ENCODE peak calls at places on chromosomes 4 and X, in five cellular contexts. G, C, U, I and K are unnamed samples.
A peak's percentile ranks its signal among the peaks of the same experiment; 100 is the strongest.

GRCh38 chr4:1259966-1260365 is 11.0 kb upstream of the CTBP1 start:
- ATAC-seq in G (no peak), C (no peak), U (no peak), I (no peak), K (no peak)

GRCh38 chr4:10161146-10161545 is 44.5 kb upstream of the WDR1 start:
- ATAC-seq in G (no peak), C (no peak), U (no peak), I (no peak), K (no peak)

GRCh38 chrX:132022115-132022862 is 813 bp upstream of the STK26 start:
- ATAC-seq in G (peak; percentile 38), C (peak; percentile 26), U (no peak), I (peak; percentile 25), K (peak; percentile 53)

GRCh38 chr4:160202802-160203201 is 1099.9 kb downstream of the RAPGEF2 start:
- ATAC-seq in G (peak; percentile 81), C (no peak), U (no peak), I (peak; percentile 89), K (no peak)

GRCh38 chrX:28016823-28017222 is 35.6 kb upstream of the DCAF8L1 start:
- ATAC-seq in G (no peak), C (no peak), U (no peak), I (no peak), K (no peak)

GRCh38 chr4:68283095-68283494 is 37.6 kb upstream of the TMPRSS11B start:
- ATAC-seq in G (no peak), C (no peak), U (no peak), I (no peak), K (no peak)

GRCh38 chrX:154030715-154031305 is 11.1 kb upstream of the IRAK1 start:
- ATAC-seq in G (no peak), C (no peak), U (no peak), I (no peak), K (no peak)

GRCh38 chrX:31006027-31006426 is 65.8 kb downstream of the FTHL17 start:
- ATAC-seq in G (no peak), C (no peak), U (no peak), I (no peak), K (no peak)

GRCh38 chr4:94036964-94037363 is 170.7 kb upstream of the SMARCAD1 start:
- ATAC-seq in G (no peak), C (no peak), U (no peak), I (no peak), K (no peak)

GRCh38 chr4:38654273-38654672 is 9.7 kb upstream of the KLF3 start:
- ATAC-seq in G (no peak), C (no peak), U (no peak), I (no peak), K (no peak)

GRCh38 chrX:117645639-117646038 is 471.0 kb downstream of the KLHL13 start:
- ATAC-seq in G (no peak), C (no peak), U (no peak), I (no peak), K (no peak)

GRCh38 chr4:184437988-184438774 is 36.2 kb downstream of the IRF2 start:
- ATAC-seq in G (no peak), C (no peak), U (no peak), I (no peak), K (peak; percentile 29)

GRCh38 chr4:90951037-90951436 is 823.8 kb downstream of the CCSER1 start:
- ATAC-seq in G (peak; percentile 98), C (peak; percentile 92), U (no peak), I (peak; percentile 97), K (peak; percentile 93)

GRCh38 chr4:99669084-99669483 is 11.5 kb upstream of the C4orf54 start:
- ATAC-seq in G (no peak), C (no peak), U (no peak), I (no peak), K (no peak)

GRCh38 chrX:41332408-41332987 is 1.5 kb upstream of the DDX3X start:
- ATAC-seq in G (peak; percentile 6), C (peak; percentile 3), U (peak; percentile 1), I (peak; percentile 4), K (peak; percentile 1)

GRCh38 chr4:2850966-2851782 is 7.5 kb downstream of the ADD1 start:
- ATAC-seq in G (no peak), C (no peak), U (peak; percentile 41), I (no peak), K (peak; percentile 35)

GRCh38 chr4:166172619-166173018 is 299.6 kb downstream of the TLL1 start:
- ATAC-seq in G (no peak), C (no peak), U (no peak), I (no peak), K (no peak)

GRCh38 chr4:100421356-100421978 is 96.4 kb downstream of the EMCN start:
- ATAC-seq in G (no peak), C (peak; percentile 85), U (no peak), I (peak; percentile 68), K (peak; percentile 91)

GRCh38 chr4:184420402-184420801 is 53.9 kb downstream of the IRF2 start:
- ATAC-seq in G (no peak), C (no peak), U (peak; percentile 31), I (no peak), K (no peak)

GRCh38 chr4:78552398-78553396 is 1.1 kb downstream of the ANXA3 start:
- ATAC-seq in G (peak; percentile 67), C (peak; percentile 71), U (no peak), I (peak; percentile 71), K (peak; percentile 30)

GRCh38 chr4:83356899-83357661 is 22.4 kb upstream of the HPSE start:
- ATAC-seq in G (peak; percentile 54), C (peak; percentile 77), U (peak; percentile 79), I (peak; percentile 90), K (peak; percentile 88)

GRCh38 chr4:84681488-84682274 is 98.8 kb downstream of the CDS1 start:
- ATAC-seq in G (no peak), C (peak; percentile 91), U (peak; percentile 30), I (peak; percentile 51), K (peak; percentile 98)

GRCh38 chr4:151553874-151554273 is 144.9 kb downstream of the FHIP1A start:
- ATAC-seq in G (no peak), C (no peak), U (no peak), I (no peak), K (no peak)

GRCh38 chrX:70001708-70002341 is 47.9 kb downstream of the AWAT2 start:
- ATAC-seq in G (no peak), C (no peak), U (no peak), I (no peak), K (no peak)

GRCh38 chrX:40268126-40268525 is 170.4 kb upstream of the BCOR start:
- ATAC-seq in G (no peak), C (no peak), U (no peak), I (no peak), K (no peak)

GRCh38 chr4:8157496-8157895 is 1.1 kb downstream of the ABLIM2 start:
- ATAC-seq in G (no peak), C (no peak), U (no peak), I (no peak), K (no peak)

GRCh38 chr4:170106899-170107298 is 17.1 kb upstream of the AADAT start:
- ATAC-seq in G (no peak), C (no peak), U (no peak), I (no peak), K (no peak)

GRCh38 chr4:109389367-109390118 is 44.1 kb upstream of the SEC24B start:
- ATAC-seq in G (no peak), C (no peak), U (no peak), I (no peak), K (peak; percentile 56)

GRCh38 chrX:19156223-19156622 is 34.0 kb upstream of the ADGRG2 start:
- ATAC-seq in G (no peak), C (no peak), U (no peak), I (peak; percentile 63), K (no peak)

GRCh38 chr4:159837071-159837470 is 734.2 kb downstream of the RAPGEF2 start:
- ATAC-seq in G (no peak), C (no peak), U (no peak), I (no peak), K (no peak)

GRCh38 chr4:40515037-40515397 is 114.6 kb downstream of the RBM47 start:
- ATAC-seq in G (peak; percentile 58), C (no peak), U (no peak), I (peak; percentile 38), K (peak; percentile 65)

GRCh38 chrX:125826080-125826479 is 340.0 kb downstream of the DCAF12L2 start:
- ATAC-seq in G (no peak), C (no peak), U (no peak), I (no peak), K (no peak)

GRCh38 chr4:4627111-4627510 is 85.3 kb upstream of the STX18 start:
- ATAC-seq in G (no peak), C (no peak), U (no peak), I (no peak), K (no peak)

GRCh38 chr4:84484274-84484673 is 14.8 kb downstream of the NKX6-1 start:
- ATAC-seq in G (no peak), C (no peak), U (no peak), I (no peak), K (no peak)

GRCh38 chr4:81131563-81131962 is 83.5 kb downstream of the PRKG2 start:
- ATAC-seq in G (no peak), C (no peak), U (no peak), I (no peak), K (no peak)

GRCh38 chr4:69689530-69690111 is 36.6 kb upstream of the UGT2A1 start:
- ATAC-seq in G (no peak), C (peak; percentile 63), U (no peak), I (peak; percentile 48), K (peak; percentile 67)

GRCh38 chr4:27635936-27636913 is 775.6 kb downstream of the STIM2 start:
- ATAC-seq in G (no peak), C (no peak), U (no peak), I (no peak), K (no peak)

GRCh38 chr4:155819066-155819465 is 47.0 kb downstream of the ASIC5 start:
- ATAC-seq in G (no peak), C (no peak), U (no peak), I (peak; percentile 31), K (no peak)